ENCODE peak calls at places on chromosomes 12 and 14, in seven cellular contexts. One of them, this sample, is unnamed.
A peak's percentile ranks its signal among the peaks of the same experiment; 100 is the strongest.

GRCh38 chr12:101414533-101415119 is 7.1 kb upstream of the ARL1 start:
- DNase-seq in hepatocyte: peak; percentile 72
- DNase-seq in naive thymus-derived CD4-positive, alpha-beta T cell: peak; percentile 23
- DNase-seq in A549: peak; percentile 83
- DNase-seq in fibroblast of lung: peak; percentile 78
- DNase-seq in astrocyte: peak; percentile 25
- DNase-seq in heart right ventricle: peak; percentile 30
- DNase-seq in this sample: peak; percentile 76

GRCh38 chr14:104981699-104982541 is 3.7 kb upstream of the CLBA1 start:
- DNase-seq in hepatocyte: peak; percentile 9
- DNase-seq in naive thymus-derived CD4-positive, alpha-beta T cell: no peak
- DNase-seq in A549: no peak
- DNase-seq in fibroblast of lung: no peak
- DNase-seq in astrocyte: no peak
- DNase-seq in heart right ventricle: no peak
- DNase-seq in this sample: no peak

GRCh38 chr12:49465132-49465531 is 73.7 kb upstream of the KCNH3 start:
- DNase-seq in hepatocyte: no peak
- DNase-seq in naive thymus-derived CD4-positive, alpha-beta T cell: no peak
- DNase-seq in A549: no peak
- DNase-seq in fibroblast of lung: no peak
- DNase-seq in astrocyte: no peak
- DNase-seq in heart right ventricle: no peak
- DNase-seq in this sample: no peak

GRCh38 chr12:47015381-47015780 is 64.0 kb upstream of the PCED1B start:
- DNase-seq in hepatocyte: no peak
- DNase-seq in naive thymus-derived CD4-positive, alpha-beta T cell: no peak
- DNase-seq in A549: no peak
- DNase-seq in fibroblast of lung: no peak
- DNase-seq in astrocyte: no peak
- DNase-seq in heart right ventricle: no peak
- DNase-seq in this sample: no peak

GRCh38 chr12:104524026-104524425 is 67.3 kb downstream of the CHST11 start:
- DNase-seq in hepatocyte: no peak
- DNase-seq in naive thymus-derived CD4-positive, alpha-beta T cell: no peak
- DNase-seq in A549: no peak
- DNase-seq in fibroblast of lung: no peak
- DNase-seq in astrocyte: no peak
- DNase-seq in heart right ventricle: no peak
- DNase-seq in this sample: peak; percentile 52

GRCh38 chr12:116736962-116737773 is 701 bp downstream of the SPRING1 start:
- DNase-seq in hepatocyte: peak; percentile 39
- DNase-seq in naive thymus-derived CD4-positive, alpha-beta T cell: no peak
- DNase-seq in A549: no peak
- DNase-seq in fibroblast of lung: no peak
- DNase-seq in astrocyte: no peak
- DNase-seq in heart right ventricle: no peak
- DNase-seq in this sample: no peak

GRCh38 chr14:99035712-99036593 is 236.0 kb downstream of the BCL11B start:
- DNase-seq in hepatocyte: peak; percentile 88
- DNase-seq in naive thymus-derived CD4-positive, alpha-beta T cell: no peak
- DNase-seq in A549: peak; percentile 79
- DNase-seq in fibroblast of lung: peak; percentile 85
- DNase-seq in astrocyte: peak; percentile 93
- DNase-seq in heart right ventricle: peak; percentile 61
- DNase-seq in this sample: no peak

GRCh38 chr14:101175731-101176534 is 272.4 kb upstream of the RTL1 start:
- DNase-seq in hepatocyte: no peak
- DNase-seq in naive thymus-derived CD4-positive, alpha-beta T cell: no peak
- DNase-seq in A549: no peak
- DNase-seq in fibroblast of lung: no peak
- DNase-seq in astrocyte: no peak
- DNase-seq in heart right ventricle: no peak
- DNase-seq in this sample: no peak

GRCh38 chr12:50200507-50201273 is 33.5 kb upstream of the CERS5 start:
- DNase-seq in hepatocyte: no peak
- DNase-seq in naive thymus-derived CD4-positive, alpha-beta T cell: no peak
- DNase-seq in A549: no peak
- DNase-seq in fibroblast of lung: no peak
- DNase-seq in astrocyte: peak; percentile 90
- DNase-seq in heart right ventricle: no peak
- DNase-seq in this sample: no peak

GRCh38 chr14:53956427-53957201 is at the start of gene BMP4:
- DNase-seq in hepatocyte: peak; percentile 85
- DNase-seq in naive thymus-derived CD4-positive, alpha-beta T cell: peak; percentile 9
- DNase-seq in A549: peak; percentile 59
- DNase-seq in fibroblast of lung: peak; percentile 66
- DNase-seq in astrocyte: peak; percentile 46
- DNase-seq in heart right ventricle: peak; percentile 86
- DNase-seq in this sample: peak; percentile 86

GRCh38 chr12:64653123-64653522 is 42.8 kb downstream of the RASSF3 start:
- DNase-seq in hepatocyte: no peak
- DNase-seq in naive thymus-derived CD4-positive, alpha-beta T cell: no peak
- DNase-seq in A549: no peak
- DNase-seq in fibroblast of lung: no peak
- DNase-seq in astrocyte: no peak
- DNase-seq in heart right ventricle: no peak
- DNase-seq in this sample: no peak
- H3K4me1 ChIP-seq in hepatocyte: peaks cover 11% of the 10 kb centered on the region
- H3K4me1 ChIP-seq in naive thymus-derived CD4-positive, alpha-beta T cell: peaks cover 52% of the 10 kb centered on the region
- H3K4me1 ChIP-seq in A549: peaks cover 71% of the 10 kb centered on the region
- H3K4me1 ChIP-seq in fibroblast of lung: peaks cover 3% of the 10 kb centered on the region
- H3K4me1 ChIP-seq in astrocyte: peaks cover 5% of the 10 kb centered on the region
- H3K4me1 ChIP-seq in heart right ventricle: peaks cover 6% of the 10 kb centered on the region
- H3K4me1 ChIP-seq in this sample: peaks cover 15% of the 10 kb centered on the region

GRCh38 chr12:24948816-24949722 is at the start of gene BCAT1:
- DNase-seq in hepatocyte: peak; percentile 79
- DNase-seq in naive thymus-derived CD4-positive, alpha-beta T cell: peak; percentile 13
- DNase-seq in A549: peak; percentile 77
- DNase-seq in fibroblast of lung: peak; percentile 86
- DNase-seq in astrocyte: peak; percentile 78
- DNase-seq in heart right ventricle: peak; percentile 25
- DNase-seq in this sample: peak; percentile 88
- H3K27ac ChIP-seq in hepatocyte: peak within 1 kb of the TSS; percentile 75
- H3K27ac ChIP-seq in naive thymus-derived CD4-positive, alpha-beta T cell: no peak within 1 kb of the TSS
- H3K27ac ChIP-seq in A549: peak within 1 kb of the TSS; percentile 75
- H3K27ac ChIP-seq in fibroblast of lung: peak within 1 kb of the TSS; percentile 71
- H3K27ac ChIP-seq in astrocyte: peak within 1 kb of the TSS; percentile 86
- H3K27ac ChIP-seq in heart right ventricle: peak within 1 kb of the TSS; percentile 12
- H3K27ac ChIP-seq in this sample: peak within 1 kb of the TSS; percentile 96

GRCh38 chr14:69636718-69637480 is 25.5 kb downstream of the SUSD6 start:
- DNase-seq in hepatocyte: no peak
- DNase-seq in naive thymus-derived CD4-positive, alpha-beta T cell: no peak
- DNase-seq in A549: no peak
- DNase-seq in fibroblast of lung: no peak
- DNase-seq in astrocyte: no peak
- DNase-seq in heart right ventricle: no peak
- DNase-seq in this sample: no peak
- H3K4me1 ChIP-seq in hepatocyte: peaks cover 67% of the 10 kb centered on the region
- H3K4me1 ChIP-seq in naive thymus-derived CD4-positive, alpha-beta T cell: peaks cover 42% of the 10 kb centered on the region
- H3K4me1 ChIP-seq in A549: peaks cover 23% of the 10 kb centered on the region
- H3K4me1 ChIP-seq in fibroblast of lung: peaks cover 22% of the 10 kb centered on the region
- H3K4me1 ChIP-seq in astrocyte: peaks cover 27% of the 10 kb centered on the region
- H3K4me1 ChIP-seq in heart right ventricle: peaks cover 44% of the 10 kb centered on the region
- H3K4me1 ChIP-seq in this sample: peaks cover 24% of the 10 kb centered on the region

DNA sequence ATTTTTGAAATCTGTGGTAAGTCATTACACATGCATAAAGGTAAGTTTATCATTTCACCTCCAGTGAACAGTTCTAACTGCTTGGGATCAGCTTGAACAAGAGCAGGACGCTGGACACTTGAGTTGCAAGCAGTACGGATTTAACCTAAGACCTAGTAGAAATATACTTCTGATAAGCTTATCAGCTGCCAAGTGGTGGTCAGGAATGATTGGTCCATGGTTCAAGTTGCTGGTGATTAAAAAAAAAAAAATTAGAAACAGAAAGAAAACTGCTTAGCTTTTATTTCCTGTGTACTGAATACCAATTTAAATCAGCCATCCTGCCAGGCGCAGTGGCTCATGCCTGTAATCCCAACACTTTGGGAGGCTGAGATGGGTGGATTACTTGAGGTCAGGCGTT is 88.6 kb downstream of the AEBP2 start:
- DNase-seq in hepatocyte: no peak
- DNase-seq in naive thymus-derived CD4-positive, alpha-beta T cell: no peak
- DNase-seq in A549: no peak
- DNase-seq in fibroblast of lung: no peak
- DNase-seq in astrocyte: no peak
- DNase-seq in heart right ventricle: no peak
- DNase-seq in this sample: peak; percentile 45
- H3K27ac ChIP-seq in hepatocyte: no peak overlapping the region
- H3K27ac ChIP-seq in naive thymus-derived CD4-positive, alpha-beta T cell: no peak overlapping the region
- H3K27ac ChIP-seq in A549: no peak overlapping the region
- H3K27ac ChIP-seq in fibroblast of lung: no peak overlapping the region
- H3K27ac ChIP-seq in astrocyte: no peak overlapping the region
- H3K27ac ChIP-seq in heart right ventricle: no peak overlapping the region
- H3K27ac ChIP-seq in this sample: no peak overlapping the region

DNA sequence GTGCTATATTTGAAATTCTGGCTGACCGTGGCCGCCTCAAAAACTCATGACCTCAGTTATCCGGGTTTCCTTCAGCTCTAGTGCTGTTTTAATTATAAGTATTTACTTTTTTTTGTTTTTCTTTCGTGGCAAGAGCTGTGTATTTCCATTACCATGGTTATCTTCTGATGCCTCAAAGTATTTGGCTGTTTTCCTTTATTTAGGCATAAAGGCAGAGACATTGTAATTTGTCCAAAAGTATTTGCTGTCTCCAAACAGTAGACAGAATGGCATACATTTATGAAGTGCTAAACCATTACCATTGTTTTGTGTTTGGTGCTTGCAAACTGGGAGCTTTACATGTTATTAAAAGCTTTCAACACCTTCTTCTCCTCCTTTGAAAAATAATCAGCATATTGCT is 46.2 kb downstream of the FLRT2 start:
- DNase-seq in hepatocyte: no peak
- DNase-seq in naive thymus-derived CD4-positive, alpha-beta T cell: no peak
- DNase-seq in A549: no peak
- DNase-seq in fibroblast of lung: peak; percentile 38
- DNase-seq in astrocyte: peak; percentile 22
- DNase-seq in heart right ventricle: no peak
- DNase-seq in this sample: no peak
- H3K4me1 ChIP-seq in hepatocyte: peaks cover 22% of the 10 kb centered on the region
- H3K4me1 ChIP-seq in naive thymus-derived CD4-positive, alpha-beta T cell: no peaks in the 10 kb centered on the region
- H3K4me1 ChIP-seq in A549: peaks cover 16% of the 10 kb centered on the region
- H3K4me1 ChIP-seq in fibroblast of lung: peaks cover 6% of the 10 kb centered on the region
- H3K4me1 ChIP-seq in astrocyte: peaks cover 45% of the 10 kb centered on the region
- H3K4me1 ChIP-seq in heart right ventricle: no peaks in the 10 kb centered on the region
- H3K4me1 ChIP-seq in this sample: peaks cover 53% of the 10 kb centered on the region